ENCODE peak calls at places on chromosomes 7 and 10, in seven cellular contexts. One of them, this sample, is unnamed. For H3K4me1, the result is how much of the 10 kb centered on the place peaks cover.

GRCh38 chr10:101066146-101066889 is 4.5 kb downstream of the KAZALD1 start:
- DNase-seq in tibial artery: peak
- DNase-seq in A549: peak
- DNase-seq in CD8-positive, alpha-beta memory T cell: peak
- DNase-seq in psoas muscle: peak
- DNase-seq in cardiac muscle cell: peak
- DNase-seq in ascending aorta: peak
- DNase-seq in this sample: peak

GRCh38 chr10:5043716-5044115 is 40.1 kb upstream of the AKR1C2 start:
- DNase-seq in ascending aorta: no peak
- DNase-seq in tibial artery: no peak
- DNase-seq in A549: no peak
- DNase-seq in cardiac muscle cell: peak
- DNase-seq in CD8-positive, alpha-beta memory T cell: no peak
- DNase-seq in psoas muscle: no peak
- DNase-seq in this sample: no peak

GRCh38 chr7:154841731-154842331 is 161.1 kb downstream of the PAXIP1 start:
- DNase-seq in cardiac muscle cell: no peak
- DNase-seq in tibial artery: no peak
- DNase-seq in CD8-positive, alpha-beta memory T cell: no peak
- DNase-seq in ascending aorta: no peak
- DNase-seq in psoas muscle: no peak
- DNase-seq in A549: no peak
- DNase-seq in this sample: no peak

GRCh38 chr7:16741676-16742075 is 11.9 kb upstream of the TSPAN13 start:
- DNase-seq in CD8-positive, alpha-beta memory T cell: no peak
- DNase-seq in psoas muscle: no peak
- DNase-seq in ascending aorta: no peak
- DNase-seq in A549: no peak
- DNase-seq in tibial artery: no peak
- DNase-seq in cardiac muscle cell: no peak
- DNase-seq in this sample: no peak

GRCh38 chr10:17088118-17088806 is 41.3 kb downstream of the CUBN start:
- DNase-seq in cardiac muscle cell: no peak
- DNase-seq in CD8-positive, alpha-beta memory T cell: no peak
- DNase-seq in psoas muscle: no peak
- DNase-seq in ascending aorta: no peak
- DNase-seq in tibial artery: no peak
- DNase-seq in A549: peak
- DNase-seq in this sample: no peak

GRCh38 chr7:14219125-14219524 is 229.7 kb upstream of the ETV1 start:
- DNase-seq in cardiac muscle cell: peak
- DNase-seq in psoas muscle: no peak
- DNase-seq in CD8-positive, alpha-beta memory T cell: no peak
- DNase-seq in ascending aorta: no peak
- DNase-seq in A549: no peak
- DNase-seq in tibial artery: no peak
- DNase-seq in this sample: no peak

GRCh38 chr10:10209152-10209551 is 808.5 kb upstream of the CELF2 start:
- DNase-seq in A549: no peak
- DNase-seq in ascending aorta: no peak
- DNase-seq in cardiac muscle cell: peak
- DNase-seq in tibial artery: peak
- DNase-seq in psoas muscle: no peak
- DNase-seq in CD8-positive, alpha-beta memory T cell: no peak
- DNase-seq in this sample: no peak

GRCh38 chr7:47893238-47893637 is 55.0 kb downstream of the PKD1L1 start:
- DNase-seq in ascending aorta: no peak
- DNase-seq in psoas muscle: no peak
- DNase-seq in A549: peak
- DNase-seq in cardiac muscle cell: no peak
- DNase-seq in CD8-positive, alpha-beta memory T cell: no peak
- DNase-seq in tibial artery: no peak
- DNase-seq in this sample: peak

GRCh38 chr10:30091136-30091535 is 31.8 kb upstream of the JCAD start:
- DNase-seq in CD8-positive, alpha-beta memory T cell: no peak
- DNase-seq in ascending aorta: no peak
- DNase-seq in cardiac muscle cell: no peak
- DNase-seq in A549: no peak
- DNase-seq in psoas muscle: no peak
- DNase-seq in tibial artery: no peak
- DNase-seq in this sample: no peak

GRCh38 chr10:86972613-86973380 is 4.5 kb downstream of the ADIRF start:
- DNase-seq in cardiac muscle cell: no peak
- DNase-seq in psoas muscle: no peak
- DNase-seq in tibial artery: no peak
- DNase-seq in CD8-positive, alpha-beta memory T cell: no peak
- DNase-seq in ascending aorta: peak
- DNase-seq in A549: no peak
- DNase-seq in this sample: no peak

GRCh38 chr7:2715341-2716231 is 27.6 kb downstream of the AMZ1 start:
- DNase-seq in A549: no peak
- DNase-seq in CD8-positive, alpha-beta memory T cell: peak
- DNase-seq in ascending aorta: no peak
- DNase-seq in tibial artery: no peak
- DNase-seq in psoas muscle: no peak
- DNase-seq in cardiac muscle cell: no peak
- DNase-seq in this sample: peak
- H3K4me1 ChIP-seq in A549: under half
- H3K4me1 ChIP-seq in CD8-positive, alpha-beta memory T cell: half or more
- H3K4me1 ChIP-seq in ascending aorta: under half
- H3K4me1 ChIP-seq in tibial artery: under half
- H3K4me1 ChIP-seq in psoas muscle: under half
- H3K4me1 ChIP-seq in cardiac muscle cell: half or more
- H3K4me1 ChIP-seq in this sample: under half

GRCh38 chr7:7989985-7990761 is 21.6 kb downstream of the GLCCI1 start:
- DNase-seq in psoas muscle: no peak
- DNase-seq in CD8-positive, alpha-beta memory T cell: no peak
- DNase-seq in tibial artery: no peak
- DNase-seq in cardiac muscle cell: no peak
- DNase-seq in ascending aorta: no peak
- DNase-seq in A549: no peak
- DNase-seq in this sample: no peak

GRCh38 chr7:7984424-7984823 is 15.8 kb downstream of the GLCCI1 start:
- DNase-seq in A549: no peak
- DNase-seq in CD8-positive, alpha-beta memory T cell: no peak
- DNase-seq in tibial artery: no peak
- DNase-seq in psoas muscle: no peak
- DNase-seq in ascending aorta: no peak
- DNase-seq in cardiac muscle cell: no peak
- DNase-seq in this sample: no peak

GRCh38 chr7:7992502-7992901 is 23.9 kb downstream of the GLCCI1 start:
- DNase-seq in ascending aorta: no peak
- DNase-seq in tibial artery: no peak
- DNase-seq in CD8-positive, alpha-beta memory T cell: no peak
- DNase-seq in psoas muscle: no peak
- DNase-seq in A549: peak
- DNase-seq in cardiac muscle cell: no peak
- DNase-seq in this sample: no peak

GRCh38 chr7:7989133-7989984 is 20.8 kb downstream of the GLCCI1 start:
- DNase-seq in CD8-positive, alpha-beta memory T cell: no peak
- DNase-seq in A549: no peak
- DNase-seq in cardiac muscle cell: no peak
- DNase-seq in tibial artery: no peak
- DNase-seq in ascending aorta: no peak
- DNase-seq in psoas muscle: no peak
- DNase-seq in this sample: no peak
- H3K4me1 ChIP-seq in CD8-positive, alpha-beta memory T cell: under half
- H3K4me1 ChIP-seq in A549: under half
- H3K4me1 ChIP-seq in cardiac muscle cell: under half
- H3K4me1 ChIP-seq in tibial artery: under half
- H3K4me1 ChIP-seq in ascending aorta: under half
- H3K4me1 ChIP-seq in psoas muscle: under half
- H3K4me1 ChIP-seq in this sample: under half

GRCh38 chr10:69481280-69481679 is 30.0 kb downstream of the TSPAN15 start:
- DNase-seq in tibial artery: no peak
- DNase-seq in psoas muscle: no peak
- DNase-seq in A549: no peak
- DNase-seq in CD8-positive, alpha-beta memory T cell: no peak
- DNase-seq in ascending aorta: no peak
- DNase-seq in cardiac muscle cell: no peak
- DNase-seq in this sample: no peak
- H3K4me1 ChIP-seq in tibial artery: under half
- H3K4me1 ChIP-seq in psoas muscle: half or more
- H3K4me1 ChIP-seq in A549: under half
- H3K4me1 ChIP-seq in CD8-positive, alpha-beta memory T cell: under half
- H3K4me1 ChIP-seq in ascending aorta: under half
- H3K4me1 ChIP-seq in cardiac muscle cell: half or more
- H3K4me1 ChIP-seq in this sample: under half

GRCh38 chr10:125882596-125882995 is 1.5 kb upstream of the DHX32 start:
- DNase-seq in ascending aorta: no peak
- DNase-seq in A549: no peak
- DNase-seq in tibial artery: no peak
- DNase-seq in CD8-positive, alpha-beta memory T cell: no peak
- DNase-seq in psoas muscle: no peak
- DNase-seq in cardiac muscle cell: no peak
- DNase-seq in this sample: no peak
- H3K4me1 ChIP-seq in ascending aorta: under half
- H3K4me1 ChIP-seq in A549: half or more
- H3K4me1 ChIP-seq in tibial artery: under half
- H3K4me1 ChIP-seq in CD8-positive, alpha-beta memory T cell: under half
- H3K4me1 ChIP-seq in psoas muscle: under half
- H3K4me1 ChIP-seq in cardiac muscle cell: under half
- H3K4me1 ChIP-seq in this sample: under half

This sample was measured in Caco-2.